ENCODE peak calls at places on chromosomes 4 and X, in ten cellular contexts. One of them, this sample, is unnamed.

GRCh38 chr4:152935661-152936445 is at the start of gene FHDC1:
- DNase-seq in GM06990: peak
- DNase-seq in lower lobe of right lung: peak
- DNase-seq in activated naive CD4-positive, alpha-beta T cell: no peak
- DNase-seq in activated CD4-positive, alpha-beta T cell treated with anti-CD3 and anti-CD28 coated beads for 48 hours: peak
- DNase-seq in NCI-H2081: peak
- DNase-seq in pancreas: peak
- DNase-seq in Right ventricle myocardium superior: no peak
- DNase-seq in AG04450: no peak
- DNase-seq in NCI-H1092 treated with DMSO at 0.1 percent for 48 hours: peak
- DNase-seq in this sample: no peak

GRCh38 chr4:15963568-15963967 is 593 bp upstream of the FGFBP2 start:
- DNase-seq in GM06990: no peak
- DNase-seq in lower lobe of right lung: peak
- DNase-seq in activated naive CD4-positive, alpha-beta T cell: peak
- DNase-seq in activated CD4-positive, alpha-beta T cell treated with anti-CD3 and anti-CD28 coated beads for 48 hours: peak
- DNase-seq in NCI-H2081: no peak
- DNase-seq in pancreas: no peak
- DNase-seq in Right ventricle myocardium superior: no peak
- DNase-seq in AG04450: no peak
- DNase-seq in NCI-H1092 treated with DMSO at 0.1 percent for 48 hours: no peak
- DNase-seq in this sample: no peak

GRCh38 chr4:189355590-189355989 is 585.1 kb upstream of the FRG1 start:
- DNase-seq in GM06990: no peak
- DNase-seq in lower lobe of right lung: no peak
- DNase-seq in activated naive CD4-positive, alpha-beta T cell: no peak
- DNase-seq in activated CD4-positive, alpha-beta T cell treated with anti-CD3 and anti-CD28 coated beads for 48 hours: no peak
- DNase-seq in NCI-H2081: no peak
- DNase-seq in pancreas: no peak
- DNase-seq in Right ventricle myocardium superior: no peak
- DNase-seq in AG04450: no peak
- DNase-seq in NCI-H1092 treated with DMSO at 0.1 percent for 48 hours: no peak
- DNase-seq in this sample: no peak

GRCh38 chrX:50635811-50636365 is 165.3 kb upstream of the DGKK start:
- DNase-seq in GM06990: no peak
- DNase-seq in lower lobe of right lung: no peak
- DNase-seq in activated naive CD4-positive, alpha-beta T cell: no peak
- DNase-seq in activated CD4-positive, alpha-beta T cell treated with anti-CD3 and anti-CD28 coated beads for 48 hours: no peak
- DNase-seq in NCI-H2081: no peak
- DNase-seq in pancreas: no peak
- DNase-seq in Right ventricle myocardium superior: no peak
- DNase-seq in AG04450: no peak
- DNase-seq in NCI-H1092 treated with DMSO at 0.1 percent for 48 hours: peak
- DNase-seq in this sample: no peak

GRCh38 chr4:24836843-24837242 is 41.5 kb downstream of the SOD3 start:
- DNase-seq in GM06990: no peak
- DNase-seq in lower lobe of right lung: no peak
- DNase-seq in activated naive CD4-positive, alpha-beta T cell: no peak
- DNase-seq in activated CD4-positive, alpha-beta T cell treated with anti-CD3 and anti-CD28 coated beads for 48 hours: no peak
- DNase-seq in NCI-H2081: no peak
- DNase-seq in pancreas: no peak
- DNase-seq in Right ventricle myocardium superior: no peak
- DNase-seq in AG04450: no peak
- DNase-seq in NCI-H1092 treated with DMSO at 0.1 percent for 48 hours: no peak
- DNase-seq in this sample: no peak

GRCh38 chr4:13851541-13851940 is 224.0 kb upstream of the BOD1L1 start:
- DNase-seq in GM06990: no peak
- DNase-seq in lower lobe of right lung: no peak
- DNase-seq in activated naive CD4-positive, alpha-beta T cell: no peak
- DNase-seq in activated CD4-positive, alpha-beta T cell treated with anti-CD3 and anti-CD28 coated beads for 48 hours: no peak
- DNase-seq in NCI-H2081: no peak
- DNase-seq in pancreas: no peak
- DNase-seq in Right ventricle myocardium superior: no peak
- DNase-seq in AG04450: no peak
- DNase-seq in NCI-H1092 treated with DMSO at 0.1 percent for 48 hours: no peak
- DNase-seq in this sample: no peak

GRCh38 chrX:74251006-74251930 is 52.7 kb upstream of the ZCCHC13 start:
- DNase-seq in GM06990: no peak
- DNase-seq in lower lobe of right lung: no peak
- DNase-seq in activated naive CD4-positive, alpha-beta T cell: no peak
- DNase-seq in activated CD4-positive, alpha-beta T cell treated with anti-CD3 and anti-CD28 coated beads for 48 hours: no peak
- DNase-seq in NCI-H2081: no peak
- DNase-seq in pancreas: no peak
- DNase-seq in Right ventricle myocardium superior: no peak
- DNase-seq in AG04450: peak
- DNase-seq in NCI-H1092 treated with DMSO at 0.1 percent for 48 hours: no peak
- DNase-seq in this sample: no peak

GRCh38 chr4:83484500-83485431 is at the start of gene ABRAXAS1:
- DNase-seq in GM06990: peak
- DNase-seq in lower lobe of right lung: peak
- DNase-seq in activated naive CD4-positive, alpha-beta T cell: peak
- DNase-seq in activated CD4-positive, alpha-beta T cell treated with anti-CD3 and anti-CD28 coated beads for 48 hours: peak
- DNase-seq in NCI-H2081: peak
- DNase-seq in pancreas: peak
- DNase-seq in Right ventricle myocardium superior: peak
- DNase-seq in AG04450: peak
- DNase-seq in NCI-H1092 treated with DMSO at 0.1 percent for 48 hours: peak
- DNase-seq in this sample: peak

GRCh38 chr4:53716471-53717063 is 125.3 kb upstream of the LNX1 start:
- DNase-seq in GM06990: no peak
- DNase-seq in lower lobe of right lung: no peak
- DNase-seq in activated naive CD4-positive, alpha-beta T cell: no peak
- DNase-seq in activated CD4-positive, alpha-beta T cell treated with anti-CD3 and anti-CD28 coated beads for 48 hours: no peak
- DNase-seq in NCI-H2081: no peak
- DNase-seq in pancreas: no peak
- DNase-seq in Right ventricle myocardium superior: no peak
- DNase-seq in AG04450: no peak
- DNase-seq in NCI-H1092 treated with DMSO at 0.1 percent for 48 hours: no peak
- DNase-seq in this sample: no peak

GRCh38 chr4:52016985-52017384 is 3.2 kb downstream of the LRRC66 start:
- DNase-seq in GM06990: no peak
- DNase-seq in lower lobe of right lung: no peak
- DNase-seq in activated naive CD4-positive, alpha-beta T cell: no peak
- DNase-seq in activated CD4-positive, alpha-beta T cell treated with anti-CD3 and anti-CD28 coated beads for 48 hours: no peak
- DNase-seq in NCI-H2081: no peak
- DNase-seq in pancreas: no peak
- DNase-seq in Right ventricle myocardium superior: no peak
- DNase-seq in AG04450: no peak
- DNase-seq in NCI-H1092 treated with DMSO at 0.1 percent for 48 hours: no peak
- DNase-seq in this sample: no peak

GRCh38 chrX:8194216-8194615 is 23.1 kb upstream of the VCX2 start:
- DNase-seq in GM06990: no peak
- DNase-seq in lower lobe of right lung: no peak
- DNase-seq in activated naive CD4-positive, alpha-beta T cell: no peak
- DNase-seq in activated CD4-positive, alpha-beta T cell treated with anti-CD3 and anti-CD28 coated beads for 48 hours: no peak
- DNase-seq in NCI-H2081: no peak
- DNase-seq in pancreas: no peak
- DNase-seq in Right ventricle myocardium superior: no peak
- DNase-seq in AG04450: no peak
- DNase-seq in NCI-H1092 treated with DMSO at 0.1 percent for 48 hours: no peak
- DNase-seq in this sample: no peak

GRCh38 chr4:38366451-38366850 is 297.5 kb upstream of the KLF3 start:
- DNase-seq in GM06990: no peak
- DNase-seq in lower lobe of right lung: no peak
- DNase-seq in activated naive CD4-positive, alpha-beta T cell: no peak
- DNase-seq in activated CD4-positive, alpha-beta T cell treated with anti-CD3 and anti-CD28 coated beads for 48 hours: no peak
- DNase-seq in NCI-H2081: no peak
- DNase-seq in pancreas: no peak
- DNase-seq in Right ventricle myocardium superior: peak
- DNase-seq in AG04450: no peak
- DNase-seq in NCI-H1092 treated with DMSO at 0.1 percent for 48 hours: no peak
- DNase-seq in this sample: peak

GRCh38 chr4:74366367-74366891 is 1.5 kb downstream of the EREG start:
- DNase-seq in GM06990: no peak
- DNase-seq in lower lobe of right lung: no peak
- DNase-seq in activated naive CD4-positive, alpha-beta T cell: no peak
- DNase-seq in activated CD4-positive, alpha-beta T cell treated with anti-CD3 and anti-CD28 coated beads for 48 hours: no peak
- DNase-seq in NCI-H2081: no peak
- DNase-seq in pancreas: no peak
- DNase-seq in Right ventricle myocardium superior: no peak
- DNase-seq in AG04450: no peak
- DNase-seq in NCI-H1092 treated with DMSO at 0.1 percent for 48 hours: no peak
- DNase-seq in this sample: no peak

GRCh38 chr4:54659213-54660144 is 1.7 kb downstream of the KIT start:
- DNase-seq in GM06990: peak
- DNase-seq in lower lobe of right lung: no peak
- DNase-seq in activated naive CD4-positive, alpha-beta T cell: no peak
- DNase-seq in activated CD4-positive, alpha-beta T cell treated with anti-CD3 and anti-CD28 coated beads for 48 hours: no peak
- DNase-seq in NCI-H2081: peak
- DNase-seq in pancreas: no peak
- DNase-seq in Right ventricle myocardium superior: no peak
- DNase-seq in AG04450: no peak
- DNase-seq in NCI-H1092 treated with DMSO at 0.1 percent for 48 hours: peak
- DNase-seq in this sample: no peak

GRCh38 chr4:54543088-54543795 is 114.5 kb upstream of the KIT start:
- DNase-seq in GM06990: no peak
- DNase-seq in lower lobe of right lung: no peak
- DNase-seq in activated naive CD4-positive, alpha-beta T cell: no peak
- DNase-seq in activated CD4-positive, alpha-beta T cell treated with anti-CD3 and anti-CD28 coated beads for 48 hours: no peak
- DNase-seq in NCI-H2081: no peak
- DNase-seq in pancreas: no peak
- DNase-seq in Right ventricle myocardium superior: no peak
- DNase-seq in AG04450: no peak
- DNase-seq in NCI-H1092 treated with DMSO at 0.1 percent for 48 hours: no peak
- DNase-seq in this sample: no peak

GRCh38 chr4:162700815-162701361 is 465.8 kb downstream of the NAF1 start:
- DNase-seq in GM06990: no peak
- DNase-seq in lower lobe of right lung: no peak
- DNase-seq in activated naive CD4-positive, alpha-beta T cell: no peak
- DNase-seq in activated CD4-positive, alpha-beta T cell treated with anti-CD3 and anti-CD28 coated beads for 48 hours: no peak
- DNase-seq in NCI-H2081: no peak
- DNase-seq in pancreas: no peak
- DNase-seq in Right ventricle myocardium superior: no peak
- DNase-seq in AG04450: no peak
- DNase-seq in NCI-H1092 treated with DMSO at 0.1 percent for 48 hours: no peak
- DNase-seq in this sample: no peak

GRCh38 chr4:166895771-166896170 is 338.5 kb downstream of the SPOCK3 start:
- DNase-seq in GM06990: no peak
- DNase-seq in lower lobe of right lung: no peak
- DNase-seq in activated naive CD4-positive, alpha-beta T cell: no peak
- DNase-seq in activated CD4-positive, alpha-beta T cell treated with anti-CD3 and anti-CD28 coated beads for 48 hours: no peak
- DNase-seq in NCI-H2081: no peak
- DNase-seq in pancreas: no peak
- DNase-seq in Right ventricle myocardium superior: no peak
- DNase-seq in AG04450: no peak
- DNase-seq in NCI-H1092 treated with DMSO at 0.1 percent for 48 hours: no peak
- DNase-seq in this sample: no peak

GRCh38 chr4:175412744-175413143 is 399.3 kb downstream of the GPM6A start:
- DNase-seq in GM06990: no peak
- DNase-seq in lower lobe of right lung: no peak
- DNase-seq in activated naive CD4-positive, alpha-beta T cell: no peak
- DNase-seq in activated CD4-positive, alpha-beta T cell treated with anti-CD3 and anti-CD28 coated beads for 48 hours: no peak
- DNase-seq in NCI-H2081: no peak
- DNase-seq in pancreas: no peak
- DNase-seq in Right ventricle myocardium superior: no peak
- DNase-seq in AG04450: no peak
- DNase-seq in NCI-H1092 treated with DMSO at 0.1 percent for 48 hours: no peak
- DNase-seq in this sample: no peak

GRCh38 chr4:17561195-17561909 is 15.6 kb upstream of the LAP3 start:
- DNase-seq in GM06990: no peak
- DNase-seq in lower lobe of right lung: no peak
- DNase-seq in activated naive CD4-positive, alpha-beta T cell: no peak
- DNase-seq in activated CD4-positive, alpha-beta T cell treated with anti-CD3 and anti-CD28 coated beads for 48 hours: peak
- DNase-seq in NCI-H2081: no peak
- DNase-seq in pancreas: no peak
- DNase-seq in Right ventricle myocardium superior: no peak
- DNase-seq in AG04450: no peak
- DNase-seq in NCI-H1092 treated with DMSO at 0.1 percent for 48 hours: no peak
- DNase-seq in this sample: no peak

GRCh38 chrX:69988955-69989394 is 60.8 kb downstream of the AWAT2 start:
- DNase-seq in GM06990: no peak
- DNase-seq in lower lobe of right lung: no peak
- DNase-seq in activated naive CD4-positive, alpha-beta T cell: no peak
- DNase-seq in activated CD4-positive, alpha-beta T cell treated with anti-CD3 and anti-CD28 coated beads for 48 hours: peak
- DNase-seq in NCI-H2081: no peak
- DNase-seq in pancreas: no peak
- DNase-seq in Right ventricle myocardium superior: peak
- DNase-seq in AG04450: no peak
- DNase-seq in NCI-H1092 treated with DMSO at 0.1 percent for 48 hours: no peak
- DNase-seq in this sample: peak

GRCh38 chr4:168636506-168637176 is 139.8 kb downstream of the PALLD start:
- DNase-seq in GM06990: no peak
- DNase-seq in lower lobe of right lung: no peak
- DNase-seq in activated naive CD4-positive, alpha-beta T cell: no peak
- DNase-seq in activated CD4-positive, alpha-beta T cell treated with anti-CD3 and anti-CD28 coated beads for 48 hours: no peak
- DNase-seq in NCI-H2081: no peak
- DNase-seq in pancreas: no peak
- DNase-seq in Right ventricle myocardium superior: no peak
- DNase-seq in AG04450: no peak
- DNase-seq in NCI-H1092 treated with DMSO at 0.1 percent for 48 hours: no peak
- DNase-seq in this sample: no peak

GRCh38 chrX:7606253-7606652 is 236.7 kb upstream of the VCX start:
- DNase-seq in GM06990: no peak
- DNase-seq in lower lobe of right lung: no peak
- DNase-seq in activated naive CD4-positive, alpha-beta T cell: no peak
- DNase-seq in activated CD4-positive, alpha-beta T cell treated with anti-CD3 and anti-CD28 coated beads for 48 hours: no peak
- DNase-seq in NCI-H2081: peak
- DNase-seq in pancreas: no peak
- DNase-seq in Right ventricle myocardium superior: no peak
- DNase-seq in AG04450: no peak
- DNase-seq in NCI-H1092 treated with DMSO at 0.1 percent for 48 hours: no peak
- DNase-seq in this sample: no peak

GRCh38 chr4:93764647-93765246 is 63.8 kb upstream of the ATOH1 start:
- DNase-seq in GM06990: peak
- DNase-seq in lower lobe of right lung: no peak
- DNase-seq in activated naive CD4-positive, alpha-beta T cell: no peak
- DNase-seq in activated CD4-positive, alpha-beta T cell treated with anti-CD3 and anti-CD28 coated beads for 48 hours: peak
- DNase-seq in NCI-H2081: peak
- DNase-seq in pancreas: no peak
- DNase-seq in Right ventricle myocardium superior: no peak
- DNase-seq in AG04450: peak
- DNase-seq in NCI-H1092 treated with DMSO at 0.1 percent for 48 hours: peak
- DNase-seq in this sample: peak

GRCh38 chr4:15906024-15906443 is 32.5 kb downstream of the FGFBP1 start:
- DNase-seq in GM06990: no peak
- DNase-seq in lower lobe of right lung: peak
- DNase-seq in activated naive CD4-positive, alpha-beta T cell: no peak
- DNase-seq in activated CD4-positive, alpha-beta T cell treated with anti-CD3 and anti-CD28 coated beads for 48 hours: peak
- DNase-seq in NCI-H2081: peak
- DNase-seq in pancreas: no peak
- DNase-seq in Right ventricle myocardium superior: peak
- DNase-seq in AG04450: no peak
- DNase-seq in NCI-H1092 treated with DMSO at 0.1 percent for 48 hours: peak
- DNase-seq in this sample: no peak

GRCh38 chr4:102343964-102344519 is 1.2 kb downstream of the SLC39A8 start:
- DNase-seq in GM06990: peak
- DNase-seq in lower lobe of right lung: peak
- DNase-seq in activated naive CD4-positive, alpha-beta T cell: no peak
- DNase-seq in activated CD4-positive, alpha-beta T cell treated with anti-CD3 and anti-CD28 coated beads for 48 hours: peak
- DNase-seq in NCI-H2081: no peak
- DNase-seq in pancreas: peak
- DNase-seq in Right ventricle myocardium superior: no peak
- DNase-seq in AG04450: no peak
- DNase-seq in NCI-H1092 treated with DMSO at 0.1 percent for 48 hours: no peak
- DNase-seq in this sample: no peak

GRCh38 chr4:140995058-140995457 is 138.2 kb downstream of the RNF150 start:
- DNase-seq in GM06990: no peak
- DNase-seq in lower lobe of right lung: no peak
- DNase-seq in activated naive CD4-positive, alpha-beta T cell: no peak
- DNase-seq in activated CD4-positive, alpha-beta T cell treated with anti-CD3 and anti-CD28 coated beads for 48 hours: no peak
- DNase-seq in NCI-H2081: no peak
- DNase-seq in pancreas: peak
- DNase-seq in Right ventricle myocardium superior: peak
- DNase-seq in AG04450: no peak
- DNase-seq in NCI-H1092 treated with DMSO at 0.1 percent for 48 hours: no peak
- DNase-seq in this sample: no peak

GRCh38 chrX:129650821-129651510 is 3.8 kb downstream of the APLN start:
- DNase-seq in GM06990: no peak
- DNase-seq in lower lobe of right lung: no peak
- DNase-seq in activated naive CD4-positive, alpha-beta T cell: no peak
- DNase-seq in activated CD4-positive, alpha-beta T cell treated with anti-CD3 and anti-CD28 coated beads for 48 hours: no peak
- DNase-seq in NCI-H2081: no peak
- DNase-seq in pancreas: no peak
- DNase-seq in Right ventricle myocardium superior: no peak
- DNase-seq in AG04450: no peak
- DNase-seq in NCI-H1092 treated with DMSO at 0.1 percent for 48 hours: no peak
- DNase-seq in this sample: no peak

GRCh38 chr4:98908182-98908581 is 20.8 kb downstream of the EIF4E start:
- DNase-seq in GM06990: no peak
- DNase-seq in lower lobe of right lung: no peak
- DNase-seq in activated naive CD4-positive, alpha-beta T cell: no peak
- DNase-seq in activated CD4-positive, alpha-beta T cell treated with anti-CD3 and anti-CD28 coated beads for 48 hours: no peak
- DNase-seq in NCI-H2081: no peak
- DNase-seq in pancreas: no peak
- DNase-seq in Right ventricle myocardium superior: no peak
- DNase-seq in AG04450: no peak
- DNase-seq in NCI-H1092 treated with DMSO at 0.1 percent for 48 hours: no peak
- DNase-seq in this sample: no peak

This sample was measured in NCI-H446.